ENCODE peak calls at places on chromosomes 5 and 9, in four cellular contexts. J is CD4-positive, alpha-beta T cell; E is fibroblast of villous mesenchyme; T is occipital lobe. Q is an unnamed sample.
A peak's percentile ranks its signal among the peaks of the same experiment; 100 is the strongest.

GRCh38 chr9:6780690-6781089 is 22.9 kb downstream of the KDM4C start:
- DNase-seq in J (no peak), E (no peak), T (no peak), Q (peak; percentile 63)

GRCh38 chr5:150073086-150073625 is 13.2 kb downstream of the CSF1R start:
- DNase-seq in J (no peak), E (no peak), T (no peak), Q (no peak)

GRCh38 chr5:139472410-139473030 is 1.7 kb downstream of the SMIM33 start:
- DNase-seq in J (no peak), E (no peak), T (no peak), Q (no peak)

GRCh38 chr9:132813115-132813784 is 64.8 kb downstream of the AK8 start:
- DNase-seq in J (no peak), E (no peak), T (no peak), Q (no peak)

GRCh38 chr5:78813286-78813685 is 164.7 kb upstream of the LHFPL2 start:
- DNase-seq in J (no peak), E (no peak), T (no peak), Q (no peak)

GRCh38 chr5:160477266-160477970 is 55.8 kb downstream of the PTTG1 start:
- DNase-seq in J (no peak), E (no peak), T (no peak), Q (no peak)

GRCh38 chr5:76808142-76808691 is 10.6 kb upstream of the F2RL1 start:
- DNase-seq in J (no peak), E (peak; percentile 54), T (no peak), Q (no peak)

GRCh38 chr5:9015937-9016270 is 530.0 kb downstream of the SEMA5A start:
- DNase-seq in J (no peak), E (no peak), T (no peak), Q (no peak)

GRCh38 chr9:5425006-5425628 is 12.6 kb downstream of the PLGRKT start:
- DNase-seq in J (no peak), E (peak; percentile 38), T (no peak), Q (peak; percentile 52)

GRCh38 chr5:169548315-169548714 is 35.3 kb upstream of the SPDL1 start:
- DNase-seq in J (no peak), E (peak; percentile 50), T (no peak), Q (peak; percentile 65)

GRCh38 chr5:15794117-15794985 is 294.4 kb downstream of the FBXL7 start:
- DNase-seq in J (no peak), E (peak; percentile 15), T (no peak), Q (no peak)

GRCh38 chr5:102625446-102625845 is 126.6 kb upstream of the SLCO6A1 start:
- DNase-seq in J (no peak), E (peak; percentile 47), T (no peak), Q (no peak)

GRCh38 chr5:143536364-143536763 is 132.9 kb upstream of the NR3C1 start:
- DNase-seq in J (no peak), E (peak; percentile 85), T (no peak), Q (peak; percentile 97)

GRCh38 chr5:179599973-179600372 is 23.5 kb downstream of the HNRNPH1 start:
- DNase-seq in J (no peak), E (no peak), T (no peak), Q (no peak)

GRCh38 chr9:114072181-114073140 is 5.6 kb downstream of the AMBP start:
- DNase-seq in J (no peak), E (no peak), T (no peak), Q (no peak)

GRCh38 chr9:129773262-129774048 is 20.6 kb upstream of the PTGES start:
- DNase-seq in J (no peak), E (peak; percentile 98), T (no peak), Q (peak; percentile 100)

GRCh38 chr5:180130291-180130869 is 58.8 kb upstream of the RNF130 start:
- DNase-seq in J (no peak), E (no peak), T (no peak), Q (no peak)

GRCh38 chr5:119795768-119796167 is 166.4 kb downstream of the FAM170A start:
- DNase-seq in J (no peak), E (peak; percentile 70), T (no peak), Q (peak; percentile 64)

GRCh38 chr9:18347381-18348084 is 126.4 kb upstream of the ADAMTSL1 start:
- DNase-seq in J (no peak), E (no peak), T (no peak), Q (no peak)

GRCh38 chr5:172383231-172383802 is 71.0 kb downstream of the SH3PXD2B start:
- DNase-seq in J (no peak), E (peak; percentile 40), T (no peak), Q (peak; percentile 67)

GRCh38 chr5:31383734-31384133 is 148.2 kb downstream of the DROSHA start:
- DNase-seq in J (no peak), E (no peak), T (no peak), Q (peak; percentile 61)

GRCh38 chr9:136856541-136857141 is 4.5 kb downstream of the MAMDC4 start:
- DNase-seq in J (no peak), E (no peak), T (no peak), Q (no peak)

GRCh38 chr5:159184858-159185381 is 24.4 kb downstream of the RNF145 start:
- DNase-seq in J (peak; percentile 8), E (peak; percentile 68), T (no peak), Q (peak; percentile 76)

GRCh38 chr5:160272889-160273288 is 39.5 kb downstream of the CCNJL start:
- DNase-seq in J (no peak), E (no peak), T (no peak), Q (no peak)

GRCh38 chr5:55220433-55221185 is 6.5 kb downstream of the MCIDAS start:
- DNase-seq in J (no peak), E (peak; percentile 22), T (no peak), Q (no peak)

GRCh38 chr9:110357510-110357909 is 19.8 kb upstream of the TXNDC8 start:
- DNase-seq in J (no peak), E (no peak), T (no peak), Q (no peak)

GRCh38 chr5:55306641-55307382 is 682 bp downstream of the DHX29 start:
- DNase-seq in J (no peak), E (peak; percentile 30), T (no peak), Q (peak; percentile 18)

GRCh38 chr5:150320048-150320555 is 17.4 kb upstream of the ARSI start:
- DNase-seq in J (no peak), E (peak; percentile 98), T (peak; percentile 46), Q (peak; percentile 99)

GRCh38 chr9:111994831-111995458 is 98.3 kb downstream of the UGCG start:
- DNase-seq in J (no peak), E (no peak), T (no peak), Q (peak; percentile 46)

Q was measured in amniotic epithelial cell.